ENCODE peak calls at places on chromosome 1, in eight cellular contexts. One of them, this sample, is unnamed.

GRCh38 chr1:167446946-167447345 is 71.4 kb downstream of the CD247 start:
- DNase-seq in left cardiac atrium: no peak
- DNase-seq in mesendoderm: no peak
- DNase-seq in stimulated activated CD4-positive, alpha-beta T cell treated with anti-CD3 and anti-CD28 coated beads, Interleukin-1b, Interleukin-23, amount 100 ng/mL, for 1 hour: no peak
- DNase-seq in NCI-H226: no peak
- DNase-seq in activated T-cell treated with anti-CD3 and anti-CD28 coated beads, Interleukin-2, amount 50 U/mL, for 72 hours: no peak
- DNase-seq in WERI-Rb-1: no peak
- DNase-seq in ELR: no peak
- DNase-seq in this sample: no peak

GRCh38 chr1:19395678-19396192 is 83.6 kb downstream of the SLC66A1 start:
- DNase-seq in mesendoderm: peak
- DNase-seq in NCI-H226: peak
- DNase-seq in ELR: peak
- DNase-seq in WERI-Rb-1: no peak
- DNase-seq in left cardiac atrium: no peak
- DNase-seq in activated T-cell treated with anti-CD3 and anti-CD28 coated beads, Interleukin-2, amount 50 U/mL, for 72 hours: no peak
- DNase-seq in stimulated activated CD4-positive, alpha-beta T cell treated with anti-CD3 and anti-CD28 coated beads, Interleukin-1b, Interleukin-23, amount 100 ng/mL, for 1 hour: no peak
- DNase-seq in this sample: no peak

GRCh38 chr1:32958827-32959226 is 5.8 kb downstream of the RNF19B start:
- DNase-seq in NCI-H226: no peak
- DNase-seq in mesendoderm: no peak
- DNase-seq in stimulated activated CD4-positive, alpha-beta T cell treated with anti-CD3 and anti-CD28 coated beads, Interleukin-1b, Interleukin-23, amount 100 ng/mL, for 1 hour: no peak
- DNase-seq in left cardiac atrium: no peak
- DNase-seq in ELR: no peak
- DNase-seq in activated T-cell treated with anti-CD3 and anti-CD28 coated beads, Interleukin-2, amount 50 U/mL, for 72 hours: no peak
- DNase-seq in WERI-Rb-1: no peak
- DNase-seq in this sample: no peak

GRCh38 chr1:209542585-209542984 is 40.9 kb upstream of the CAMK1G start:
- DNase-seq in ELR: peak
- DNase-seq in left cardiac atrium: no peak
- DNase-seq in NCI-H226: peak
- DNase-seq in stimulated activated CD4-positive, alpha-beta T cell treated with anti-CD3 and anti-CD28 coated beads, Interleukin-1b, Interleukin-23, amount 100 ng/mL, for 1 hour: no peak
- DNase-seq in WERI-Rb-1: no peak
- DNase-seq in mesendoderm: no peak
- DNase-seq in activated T-cell treated with anti-CD3 and anti-CD28 coated beads, Interleukin-2, amount 50 U/mL, for 72 hours: no peak
- DNase-seq in this sample: no peak

GRCh38 chr1:869499-870244 is 54.1 kb upstream of the SAMD11 start:
- DNase-seq in WERI-Rb-1: peak
- DNase-seq in NCI-H226: peak
- DNase-seq in left cardiac atrium: peak
- DNase-seq in stimulated activated CD4-positive, alpha-beta T cell treated with anti-CD3 and anti-CD28 coated beads, Interleukin-1b, Interleukin-23, amount 100 ng/mL, for 1 hour: peak
- DNase-seq in activated T-cell treated with anti-CD3 and anti-CD28 coated beads, Interleukin-2, amount 50 U/mL, for 72 hours: peak
- DNase-seq in ELR: peak
- DNase-seq in mesendoderm: peak
- DNase-seq in this sample: peak

GRCh38 chr1:174217787-174218574 is 58.7 kb downstream of the RABGAP1L start:
- DNase-seq in mesendoderm: peak
- DNase-seq in activated T-cell treated with anti-CD3 and anti-CD28 coated beads, Interleukin-2, amount 50 U/mL, for 72 hours: no peak
- DNase-seq in WERI-Rb-1: no peak
- DNase-seq in ELR: peak
- DNase-seq in stimulated activated CD4-positive, alpha-beta T cell treated with anti-CD3 and anti-CD28 coated beads, Interleukin-1b, Interleukin-23, amount 100 ng/mL, for 1 hour: no peak
- DNase-seq in left cardiac atrium: no peak
- DNase-seq in NCI-H226: no peak
- DNase-seq in this sample: no peak

GRCh38 chr1:147676306-147677085 is 6.2 kb upstream of the ACP6 start:
- DNase-seq in left cardiac atrium: no peak
- DNase-seq in ELR: peak
- DNase-seq in mesendoderm: peak
- DNase-seq in NCI-H226: peak
- DNase-seq in activated T-cell treated with anti-CD3 and anti-CD28 coated beads, Interleukin-2, amount 50 U/mL, for 72 hours: no peak
- DNase-seq in WERI-Rb-1: no peak
- DNase-seq in stimulated activated CD4-positive, alpha-beta T cell treated with anti-CD3 and anti-CD28 coated beads, Interleukin-1b, Interleukin-23, amount 100 ng/mL, for 1 hour: no peak
- DNase-seq in this sample: no peak

GRCh38 chr1:150477733-150478132 is 9.5 kb upstream of the TARS2 start:
- DNase-seq in mesendoderm: no peak
- DNase-seq in activated T-cell treated with anti-CD3 and anti-CD28 coated beads, Interleukin-2, amount 50 U/mL, for 72 hours: no peak
- DNase-seq in stimulated activated CD4-positive, alpha-beta T cell treated with anti-CD3 and anti-CD28 coated beads, Interleukin-1b, Interleukin-23, amount 100 ng/mL, for 1 hour: no peak
- DNase-seq in WERI-Rb-1: no peak
- DNase-seq in ELR: peak
- DNase-seq in NCI-H226: peak
- DNase-seq in left cardiac atrium: no peak
- DNase-seq in this sample: no peak

GRCh38 chr1:44929556-44929955 is 56.8 kb downstream of the EIF2B3 start:
- DNase-seq in ELR: no peak
- DNase-seq in activated T-cell treated with anti-CD3 and anti-CD28 coated beads, Interleukin-2, amount 50 U/mL, for 72 hours: no peak
- DNase-seq in mesendoderm: no peak
- DNase-seq in left cardiac atrium: no peak
- DNase-seq in stimulated activated CD4-positive, alpha-beta T cell treated with anti-CD3 and anti-CD28 coated beads, Interleukin-1b, Interleukin-23, amount 100 ng/mL, for 1 hour: no peak
- DNase-seq in NCI-H226: no peak
- DNase-seq in WERI-Rb-1: no peak
- DNase-seq in this sample: no peak

This sample was measured in left ventricle myocardium superior.